ENCODE peak calls at places on chromosomes 4 and X, in six cellular contexts. C, U, I, G, D and T are unnamed samples.

GRCh38 chr4:22348410-22348809 is 167.5 kb downstream of the ADGRA3 start:
- DNase-seq in G (no peak), C (peak; percentile 31), D (no peak), U (no peak), I (no peak), T (no peak)

GRCh38 chrX:101203782-101204351 is 15.7 kb upstream of the DRP2 start:
- DNase-seq in D (no peak), I (no peak), C (no peak), U (no peak), G (no peak), T (no peak)

GRCh38 chr4:89316931-89317366 is 9.3 kb upstream of the GPRIN3 start:
- DNase-seq in C (no peak), U (peak; percentile 64), D (no peak), I (no peak), G (peak; percentile 32), T (peak; percentile 12)

GRCh38 chrX:36963069-36963808 is 44.9 kb upstream of the FAM47C start:
- DNase-seq in D (no peak), U (no peak), C (no peak), I (no peak), G (no peak), T (no peak)

GRCh38 chr4:156946508-156947197 is 24.9 kb downstream of the PDGFC start:
- DNase-seq in G (no peak), C (peak; percentile 19), D (no peak), I (peak; percentile 90), U (peak; percentile 98), T (peak; percentile 98)

GRCh38 chr4:158578476-158578875 is 56.8 kb downstream of the RXFP1 start:
- DNase-seq in G (no peak), U (peak; percentile 62), D (no peak), C (peak; percentile 40), I (peak; percentile 2), T (peak; percentile 55)

GRCh38 chrX:80485543-80485942 is 65.3 kb downstream of the TENT5D start:
- DNase-seq in U (no peak), D (no peak), G (no peak), I (no peak), C (no peak), T (no peak)

GRCh38 chr4:132792305-132792704 is 356.8 kb upstream of the PCDH10 start:
- DNase-seq in U (peak; percentile 49), C (no peak), I (no peak), G (no peak), D (no peak), T (no peak)

GRCh38 chr4:139575072-139575471 is 19.1 kb upstream of the SETD7 start:
- DNase-seq in I (no peak), U (no peak), D (no peak), G (no peak), C (no peak), T (no peak)

GRCh38 chrX:125826080-125826479 is 340.0 kb downstream of the DCAF12L2 start:
- DNase-seq in D (no peak), U (no peak), C (no peak), G (no peak), I (no peak), T (no peak)

GRCh38 chr4:96983830-96984229 is 1143.9 kb downstream of the PDHA2 start:
- DNase-seq in C (no peak), I (no peak), U (no peak), G (no peak), D (no peak), T (no peak)

GRCh38 chrX:46647251-46647650 is 73.7 kb downstream of the CHST7 start:
- DNase-seq in I (no peak), C (no peak), G (no peak), U (no peak), D (no peak), T (no peak)

GRCh38 chr4:11635336-11635735 is 206.6 kb upstream of the HS3ST1 start:
- DNase-seq in U (peak; percentile 95), D (no peak), G (no peak), C (no peak), I (peak; percentile 85), T (peak; percentile 93)

GRCh38 chr4:12943069-12943468 is 541.1 kb downstream of the RAB28 start:
- DNase-seq in G (no peak), I (no peak), U (no peak), C (no peak), D (no peak), T (no peak)

GRCh38 chr4:133921280-133922195 is 280.1 kb downstream of the PABPC4L start:
- DNase-seq in C (no peak), I (no peak), G (no peak), U (peak; percentile 67), D (no peak), T (no peak)

GRCh38 chrX:134803060-134803459 is 144.8 kb upstream of the PLAC1 start:
- DNase-seq in C (no peak), G (no peak), U (no peak), I (no peak), D (no peak), T (no peak)

GRCh38 chr4:184824081-184824775 is 1.5 kb downstream of the ACSL1 start:
- DNase-seq in U (no peak), I (peak; percentile 18), C (no peak), D (no peak), G (no peak), T (no peak)

GRCh38 chrX:19121898-19122640 is at the start of gene ADGRG2:
- DNase-seq in D (no peak), U (peak; percentile 16), C (peak; percentile 25), I (peak; percentile 53), G (no peak), T (no peak)

GRCh38 chr4:184958127-184958806 is 60.0 kb upstream of the HELT start:
- DNase-seq in I (no peak), G (no peak), U (no peak), D (no peak), C (no peak), T (no peak)

GRCh38 chr4:177309525-177310371 is at the start of gene NEIL3:
- DNase-seq in I (peak; percentile 89), C (peak; percentile 93), D (peak; percentile 97), U (peak; percentile 90), G (peak; percentile 51), T (peak; percentile 70)

GRCh38 chr4:80322716-80323115 is 12.8 kb upstream of the CFAP299 start:
- DNase-seq in I (peak; percentile 3), G (no peak), C (peak; percentile 32), D (no peak), U (peak; percentile 79), T (peak; percentile 59)

GRCh38 chrX:100830547-100830946 is 10.4 kb downstream of the CSTF2 start:
- DNase-seq in D (no peak), C (no peak), G (no peak), I (no peak), U (no peak), T (no peak)

GRCh38 chr4:152577708-152578421 is 42.0 kb upstream of the FBXW7 start:
- DNase-seq in U (no peak), D (no peak), I (no peak), G (no peak), C (no peak), T (no peak)

GRCh38 chr4:184293552-184293951 is 75.9 kb upstream of the ENPP6 start:
- DNase-seq in G (no peak), C (no peak), U (no peak), D (peak; percentile 83), I (peak; percentile 11), T (no peak)

GRCh38 chrX:11770320-11770719 is 12.3 kb downstream of the MSL3 start:
- DNase-seq in D (no peak), I (peak; percentile 19), C (peak; percentile 69), G (peak; percentile 2), U (peak; percentile 54), T (no peak)

GRCh38 chr4:143531368-143531767 is 17.9 kb downstream of the SMARCA5 start:
- DNase-seq in U (peak; percentile 7), D (no peak), G (no peak), I (no peak), C (no peak), T (no peak)

GRCh38 chr4:155809835-155810234 is 51.0 kb downstream of the GUCY1B1 start:
- DNase-seq in I (peak; percentile 82), U (peak; percentile 83), C (peak; percentile 24), G (peak; percentile 8), D (no peak), T (peak; percentile 80)

GRCh38 chr4:144820706-144821105 is 174.8 kb downstream of the HHIP start:
- DNase-seq in G (no peak), I (no peak), U (no peak), D (no peak), C (peak; percentile 19), T (no peak)

GRCh38 chrX:40953369-40953768 is 131.9 kb upstream of the USP9X start:
- DNase-seq in G (no peak), I (no peak), U (no peak), D (no peak), C (no peak), T (no peak)

GRCh38 chrX:127884921-127885320 is 167.3 kb downstream of the ACTRT1 start:
- DNase-seq in U (no peak), D (no peak), G (no peak), I (no peak), C (no peak), T (no peak)

GRCh38 chr4:54513741-54514140 is 144.0 kb upstream of the KIT start:
- DNase-seq in C (no peak), G (no peak), D (no peak), U (no peak), I (no peak), T (no peak)

GRCh38 chrX:10106801-10107200 is 50.0 kb upstream of the CLCN4 start:
- DNase-seq in G (no peak), I (no peak), D (peak; percentile 29), C (no peak), U (no peak), T (no peak)